ENCODE peak calls at places on chromosomes 13 and 19, in eight cellular contexts. One of them, this sample, is unnamed.
A peak's percentile ranks its signal among the peaks of the same experiment; 100 is the strongest.

GRCh38 chr13:113813749-113814434 is 50.0 kb downstream of the GAS6 start:
- DNase-seq in stimulated activated CD8-positive, alpha-beta memory T cell treated with anti-CD3 and anti-CD28 coated beads, Interleukin-7, amount 100 ng/mL, for 1 hour: no peak
- DNase-seq in activated CD4-positive, alpha-beta T cell treated with anti-CD3 and anti-CD28 coated beads, Interleukin-2, amount 50 U/mL, for 24 hours: no peak
- DNase-seq in NCI-H1436: no peak
- DNase-seq in cardiac muscle cell: peak; percentile 39
- DNase-seq in omental fat pad: no peak
- DNase-seq in adrenal gland: no peak
- DNase-seq in NCI-H226: peak; percentile 16
- DNase-seq in this sample: no peak

GRCh38 chr13:30388401-30389283 is 33.7 kb upstream of the UBE2L5 start:
- DNase-seq in stimulated activated CD8-positive, alpha-beta memory T cell treated with anti-CD3 and anti-CD28 coated beads, Interleukin-7, amount 100 ng/mL, for 1 hour: no peak
- DNase-seq in activated CD4-positive, alpha-beta T cell treated with anti-CD3 and anti-CD28 coated beads, Interleukin-2, amount 50 U/mL, for 24 hours: no peak
- DNase-seq in NCI-H1436: no peak
- DNase-seq in cardiac muscle cell: no peak
- DNase-seq in omental fat pad: no peak
- DNase-seq in adrenal gland: no peak
- DNase-seq in NCI-H226: no peak
- DNase-seq in this sample: no peak

GRCh38 chr13:40101708-40102359 is 446.4 kb downstream of the COG6 start:
- DNase-seq in stimulated activated CD8-positive, alpha-beta memory T cell treated with anti-CD3 and anti-CD28 coated beads, Interleukin-7, amount 100 ng/mL, for 1 hour: no peak
- DNase-seq in activated CD4-positive, alpha-beta T cell treated with anti-CD3 and anti-CD28 coated beads, Interleukin-2, amount 50 U/mL, for 24 hours: no peak
- DNase-seq in NCI-H1436: no peak
- DNase-seq in cardiac muscle cell: no peak
- DNase-seq in omental fat pad: no peak
- DNase-seq in adrenal gland: no peak
- DNase-seq in NCI-H226: no peak
- DNase-seq in this sample: no peak

GRCh38 chr19:19594371-19594770 is 24.1 kb downstream of the PBX4 start:
- DNase-seq in stimulated activated CD8-positive, alpha-beta memory T cell treated with anti-CD3 and anti-CD28 coated beads, Interleukin-7, amount 100 ng/mL, for 1 hour: no peak
- DNase-seq in activated CD4-positive, alpha-beta T cell treated with anti-CD3 and anti-CD28 coated beads, Interleukin-2, amount 50 U/mL, for 24 hours: no peak
- DNase-seq in NCI-H1436: no peak
- DNase-seq in cardiac muscle cell: no peak
- DNase-seq in omental fat pad: no peak
- DNase-seq in adrenal gland: no peak
- DNase-seq in NCI-H226: no peak
- DNase-seq in this sample: no peak

GRCh38 chr13:80704369-80704768 is 363.4 kb upstream of the SPRY2 start:
- DNase-seq in stimulated activated CD8-positive, alpha-beta memory T cell treated with anti-CD3 and anti-CD28 coated beads, Interleukin-7, amount 100 ng/mL, for 1 hour: no peak
- DNase-seq in activated CD4-positive, alpha-beta T cell treated with anti-CD3 and anti-CD28 coated beads, Interleukin-2, amount 50 U/mL, for 24 hours: no peak
- DNase-seq in NCI-H1436: no peak
- DNase-seq in cardiac muscle cell: no peak
- DNase-seq in omental fat pad: no peak
- DNase-seq in adrenal gland: no peak
- DNase-seq in NCI-H226: no peak
- DNase-seq in this sample: no peak

GRCh38 chr13:41061914-41062837 is 867 bp downstream of the WBP4 start:
- DNase-seq in stimulated activated CD8-positive, alpha-beta memory T cell treated with anti-CD3 and anti-CD28 coated beads, Interleukin-7, amount 100 ng/mL, for 1 hour: no peak
- DNase-seq in activated CD4-positive, alpha-beta T cell treated with anti-CD3 and anti-CD28 coated beads, Interleukin-2, amount 50 U/mL, for 24 hours: no peak
- DNase-seq in NCI-H1436: no peak
- DNase-seq in cardiac muscle cell: peak; percentile 79
- DNase-seq in omental fat pad: no peak
- DNase-seq in adrenal gland: no peak
- DNase-seq in NCI-H226: no peak
- DNase-seq in this sample: no peak

GRCh38 chr19:48963371-48964204 is 1.5 kb upstream of the FTL start:
- DNase-seq in stimulated activated CD8-positive, alpha-beta memory T cell treated with anti-CD3 and anti-CD28 coated beads, Interleukin-7, amount 100 ng/mL, for 1 hour: no peak
- DNase-seq in activated CD4-positive, alpha-beta T cell treated with anti-CD3 and anti-CD28 coated beads, Interleukin-2, amount 50 U/mL, for 24 hours: no peak
- DNase-seq in NCI-H1436: peak; percentile 59
- DNase-seq in cardiac muscle cell: peak; percentile 55
- DNase-seq in omental fat pad: peak; percentile 79
- DNase-seq in adrenal gland: peak; percentile 68
- DNase-seq in NCI-H226: peak; percentile 55
- DNase-seq in this sample: no peak

GRCh38 chr13:47175172-47175806 is 278.4 kb upstream of the HTR2A start:
- DNase-seq in stimulated activated CD8-positive, alpha-beta memory T cell treated with anti-CD3 and anti-CD28 coated beads, Interleukin-7, amount 100 ng/mL, for 1 hour: no peak
- DNase-seq in activated CD4-positive, alpha-beta T cell treated with anti-CD3 and anti-CD28 coated beads, Interleukin-2, amount 50 U/mL, for 24 hours: no peak
- DNase-seq in NCI-H1436: no peak
- DNase-seq in cardiac muscle cell: no peak
- DNase-seq in omental fat pad: no peak
- DNase-seq in adrenal gland: no peak
- DNase-seq in NCI-H226: peak; percentile 34
- DNase-seq in this sample: no peak

GRCh38 chr13:75489502-75490263 is 7.7 kb upstream of the TBC1D4 start:
- DNase-seq in stimulated activated CD8-positive, alpha-beta memory T cell treated with anti-CD3 and anti-CD28 coated beads, Interleukin-7, amount 100 ng/mL, for 1 hour: no peak
- DNase-seq in activated CD4-positive, alpha-beta T cell treated with anti-CD3 and anti-CD28 coated beads, Interleukin-2, amount 50 U/mL, for 24 hours: no peak
- DNase-seq in NCI-H1436: no peak
- DNase-seq in cardiac muscle cell: no peak
- DNase-seq in omental fat pad: no peak
- DNase-seq in adrenal gland: peak; percentile 36
- DNase-seq in NCI-H226: peak; percentile 41
- DNase-seq in this sample: no peak

GRCh38 chr19:55419624-55420236 is 12.1 kb upstream of the UBE2S start:
- DNase-seq in stimulated activated CD8-positive, alpha-beta memory T cell treated with anti-CD3 and anti-CD28 coated beads, Interleukin-7, amount 100 ng/mL, for 1 hour: no peak
- DNase-seq in activated CD4-positive, alpha-beta T cell treated with anti-CD3 and anti-CD28 coated beads, Interleukin-2, amount 50 U/mL, for 24 hours: no peak
- DNase-seq in NCI-H1436: no peak
- DNase-seq in cardiac muscle cell: no peak
- DNase-seq in omental fat pad: no peak
- DNase-seq in adrenal gland: no peak
- DNase-seq in NCI-H226: no peak
- DNase-seq in this sample: no peak

GRCh38 chr19:17405250-17406038 is at the start of gene BST2:
- DNase-seq in stimulated activated CD8-positive, alpha-beta memory T cell treated with anti-CD3 and anti-CD28 coated beads, Interleukin-7, amount 100 ng/mL, for 1 hour: no peak
- DNase-seq in activated CD4-positive, alpha-beta T cell treated with anti-CD3 and anti-CD28 coated beads, Interleukin-2, amount 50 U/mL, for 24 hours: no peak
- DNase-seq in NCI-H1436: no peak
- DNase-seq in cardiac muscle cell: peak; percentile 71
- DNase-seq in omental fat pad: no peak
- DNase-seq in adrenal gland: peak; percentile 92
- DNase-seq in NCI-H226: peak; percentile 74
- DNase-seq in this sample: no peak

GRCh38 chr13:54975676-54976075 is 1947.1 kb downstream of the OLFM4 start:
- DNase-seq in stimulated activated CD8-positive, alpha-beta memory T cell treated with anti-CD3 and anti-CD28 coated beads, Interleukin-7, amount 100 ng/mL, for 1 hour: no peak
- DNase-seq in activated CD4-positive, alpha-beta T cell treated with anti-CD3 and anti-CD28 coated beads, Interleukin-2, amount 50 U/mL, for 24 hours: no peak
- DNase-seq in NCI-H1436: no peak
- DNase-seq in cardiac muscle cell: no peak
- DNase-seq in omental fat pad: no peak
- DNase-seq in adrenal gland: no peak
- DNase-seq in NCI-H226: no peak
- DNase-seq in this sample: no peak

GRCh38 chr13:102707465-102707864 is 12.6 kb upstream of the METTL21C start:
- DNase-seq in stimulated activated CD8-positive, alpha-beta memory T cell treated with anti-CD3 and anti-CD28 coated beads, Interleukin-7, amount 100 ng/mL, for 1 hour: no peak
- DNase-seq in activated CD4-positive, alpha-beta T cell treated with anti-CD3 and anti-CD28 coated beads, Interleukin-2, amount 50 U/mL, for 24 hours: no peak
- DNase-seq in NCI-H1436: no peak
- DNase-seq in cardiac muscle cell: no peak
- DNase-seq in omental fat pad: no peak
- DNase-seq in adrenal gland: peak; percentile 42
- DNase-seq in NCI-H226: peak; percentile 85
- DNase-seq in this sample: no peak

GRCh38 chr19:48466571-48467325 is 2.4 kb upstream of the CYTH2 start:
- DNase-seq in stimulated activated CD8-positive, alpha-beta memory T cell treated with anti-CD3 and anti-CD28 coated beads, Interleukin-7, amount 100 ng/mL, for 1 hour: no peak
- DNase-seq in activated CD4-positive, alpha-beta T cell treated with anti-CD3 and anti-CD28 coated beads, Interleukin-2, amount 50 U/mL, for 24 hours: no peak
- DNase-seq in NCI-H1436: no peak
- DNase-seq in cardiac muscle cell: no peak
- DNase-seq in omental fat pad: no peak
- DNase-seq in adrenal gland: peak; percentile 79
- DNase-seq in NCI-H226: peak; percentile 35
- DNase-seq in this sample: no peak

GRCh38 chr13:43792456-43792855 is 5.7 kb upstream of the ENOX1 start:
- DNase-seq in stimulated activated CD8-positive, alpha-beta memory T cell treated with anti-CD3 and anti-CD28 coated beads, Interleukin-7, amount 100 ng/mL, for 1 hour: no peak
- DNase-seq in activated CD4-positive, alpha-beta T cell treated with anti-CD3 and anti-CD28 coated beads, Interleukin-2, amount 50 U/mL, for 24 hours: no peak
- DNase-seq in NCI-H1436: no peak
- DNase-seq in cardiac muscle cell: no peak
- DNase-seq in omental fat pad: no peak
- DNase-seq in adrenal gland: no peak
- DNase-seq in NCI-H226: no peak
- DNase-seq in this sample: no peak